ENCODE peak calls at places on chromosomes 6 and 20, in ten cellular contexts. One of them, this sample, is unnamed.
A peak's percentile ranks its signal among the peaks of the same experiment; 100 is the strongest.

GRCh38 chr20:3771552-3772058 is 4.1 kb upstream of the ADISSP start:
- DNase-seq in HT1080: no peak
- DNase-seq in activated T-helper 1 cell treated with anti-CD3 and anti-CD28 coated beads, Interleukin-12 subunit alpha, Interleukin-12 subunit beta, Interleukin-2, Interleukin-4 antibody, amounts not matched to agents 30 ng/mL and 10 ng/mL and 1 ng/mL, durations not matched to agents 14 hours and 24 hours and 36 hours: no peak
- DNase-seq in GM12865: no peak
- DNase-seq in AG09309: no peak
- DNase-seq in mucosa of descending colon: no peak
- DNase-seq in cardiac fibroblast: no peak
- DNase-seq in stimulated activated CD4-positive, alpha-beta T cell treated with anti-CD3 and anti-CD28 coated beads, Interleukin-12 subunit alpha, Interleukin-12 subunit beta, amount 100 ng/mL, for 4 hours: no peak
- DNase-seq in foreskin fibroblast: no peak
- DNase-seq in cardiac muscle cell: no peak
- DNase-seq in this sample: no peak

GRCh38 chr20:19934792-19935491 is 82.2 kb upstream of the NAA20 start:
- DNase-seq in HT1080: no peak
- DNase-seq in activated T-helper 1 cell treated with anti-CD3 and anti-CD28 coated beads, Interleukin-12 subunit alpha, Interleukin-12 subunit beta, Interleukin-2, Interleukin-4 antibody, amounts not matched to agents 30 ng/mL and 10 ng/mL and 1 ng/mL, durations not matched to agents 14 hours and 24 hours and 36 hours: no peak
- DNase-seq in GM12865: peak; percentile 22
- DNase-seq in AG09309: no peak
- DNase-seq in mucosa of descending colon: peak; percentile 66
- DNase-seq in cardiac fibroblast: no peak
- DNase-seq in stimulated activated CD4-positive, alpha-beta T cell treated with anti-CD3 and anti-CD28 coated beads, Interleukin-12 subunit alpha, Interleukin-12 subunit beta, amount 100 ng/mL, for 4 hours: no peak
- DNase-seq in foreskin fibroblast: no peak
- DNase-seq in cardiac muscle cell: no peak
- DNase-seq in this sample: peak; percentile 75

GRCh38 chr6:127518212-127518709 is 874 bp downstream of the MTCL3 start:
- DNase-seq in HT1080: no peak
- DNase-seq in activated T-helper 1 cell treated with anti-CD3 and anti-CD28 coated beads, Interleukin-12 subunit alpha, Interleukin-12 subunit beta, Interleukin-2, Interleukin-4 antibody, amounts not matched to agents 30 ng/mL and 10 ng/mL and 1 ng/mL, durations not matched to agents 14 hours and 24 hours and 36 hours: no peak
- DNase-seq in GM12865: no peak
- DNase-seq in AG09309: no peak
- DNase-seq in mucosa of descending colon: no peak
- DNase-seq in cardiac fibroblast: no peak
- DNase-seq in stimulated activated CD4-positive, alpha-beta T cell treated with anti-CD3 and anti-CD28 coated beads, Interleukin-12 subunit alpha, Interleukin-12 subunit beta, amount 100 ng/mL, for 4 hours: no peak
- DNase-seq in foreskin fibroblast: no peak
- DNase-seq in cardiac muscle cell: no peak
- DNase-seq in this sample: no peak

GRCh38 chr6:122809001-122809400 is 19.9 kb downstream of the SMPDL3A start:
- DNase-seq in HT1080: no peak
- DNase-seq in activated T-helper 1 cell treated with anti-CD3 and anti-CD28 coated beads, Interleukin-12 subunit alpha, Interleukin-12 subunit beta, Interleukin-2, Interleukin-4 antibody, amounts not matched to agents 30 ng/mL and 10 ng/mL and 1 ng/mL, durations not matched to agents 14 hours and 24 hours and 36 hours: no peak
- DNase-seq in GM12865: no peak
- DNase-seq in AG09309: no peak
- DNase-seq in mucosa of descending colon: no peak
- DNase-seq in cardiac fibroblast: no peak
- DNase-seq in stimulated activated CD4-positive, alpha-beta T cell treated with anti-CD3 and anti-CD28 coated beads, Interleukin-12 subunit alpha, Interleukin-12 subunit beta, amount 100 ng/mL, for 4 hours: no peak
- DNase-seq in foreskin fibroblast: no peak
- DNase-seq in cardiac muscle cell: no peak
- DNase-seq in this sample: no peak

GRCh38 chr6:122372647-122373046 is 26.8 kb upstream of the HSF2 start:
- DNase-seq in HT1080: no peak
- DNase-seq in activated T-helper 1 cell treated with anti-CD3 and anti-CD28 coated beads, Interleukin-12 subunit alpha, Interleukin-12 subunit beta, Interleukin-2, Interleukin-4 antibody, amounts not matched to agents 30 ng/mL and 10 ng/mL and 1 ng/mL, durations not matched to agents 14 hours and 24 hours and 36 hours: no peak
- DNase-seq in GM12865: no peak
- DNase-seq in AG09309: no peak
- DNase-seq in mucosa of descending colon: no peak
- DNase-seq in cardiac fibroblast: peak; percentile 18
- DNase-seq in stimulated activated CD4-positive, alpha-beta T cell treated with anti-CD3 and anti-CD28 coated beads, Interleukin-12 subunit alpha, Interleukin-12 subunit beta, amount 100 ng/mL, for 4 hours: no peak
- DNase-seq in foreskin fibroblast: peak; percentile 22
- DNase-seq in cardiac muscle cell: peak; percentile 7
- DNase-seq in this sample: no peak

GRCh38 chr20:14790771-14791517 is 453.5 kb upstream of the FLRT3 start:
- DNase-seq in HT1080: no peak
- DNase-seq in activated T-helper 1 cell treated with anti-CD3 and anti-CD28 coated beads, Interleukin-12 subunit alpha, Interleukin-12 subunit beta, Interleukin-2, Interleukin-4 antibody, amounts not matched to agents 30 ng/mL and 10 ng/mL and 1 ng/mL, durations not matched to agents 14 hours and 24 hours and 36 hours: no peak
- DNase-seq in GM12865: peak; percentile 11
- DNase-seq in AG09309: no peak
- DNase-seq in mucosa of descending colon: no peak
- DNase-seq in cardiac fibroblast: no peak
- DNase-seq in stimulated activated CD4-positive, alpha-beta T cell treated with anti-CD3 and anti-CD28 coated beads, Interleukin-12 subunit alpha, Interleukin-12 subunit beta, amount 100 ng/mL, for 4 hours: no peak
- DNase-seq in foreskin fibroblast: peak; percentile 59
- DNase-seq in cardiac muscle cell: no peak
- DNase-seq in this sample: no peak

GRCh38 chr6:3849681-3850450 is 693 bp downstream of the FAM50B start:
- DNase-seq in HT1080: no peak
- DNase-seq in activated T-helper 1 cell treated with anti-CD3 and anti-CD28 coated beads, Interleukin-12 subunit alpha, Interleukin-12 subunit beta, Interleukin-2, Interleukin-4 antibody, amounts not matched to agents 30 ng/mL and 10 ng/mL and 1 ng/mL, durations not matched to agents 14 hours and 24 hours and 36 hours: no peak
- DNase-seq in GM12865: peak; percentile 5
- DNase-seq in AG09309: no peak
- DNase-seq in mucosa of descending colon: peak; percentile 65
- DNase-seq in cardiac fibroblast: no peak
- DNase-seq in stimulated activated CD4-positive, alpha-beta T cell treated with anti-CD3 and anti-CD28 coated beads, Interleukin-12 subunit alpha, Interleukin-12 subunit beta, amount 100 ng/mL, for 4 hours: peak; percentile 10
- DNase-seq in foreskin fibroblast: peak; percentile 30
- DNase-seq in cardiac muscle cell: peak; percentile 37
- DNase-seq in this sample: peak; percentile 75

GRCh38 chr20:43681991-43682410 is 15.1 kb downstream of the MYBL2 start:
- DNase-seq in HT1080: no peak
- DNase-seq in activated T-helper 1 cell treated with anti-CD3 and anti-CD28 coated beads, Interleukin-12 subunit alpha, Interleukin-12 subunit beta, Interleukin-2, Interleukin-4 antibody, amounts not matched to agents 30 ng/mL and 10 ng/mL and 1 ng/mL, durations not matched to agents 14 hours and 24 hours and 36 hours: no peak
- DNase-seq in GM12865: peak; percentile 97
- DNase-seq in AG09309: no peak
- DNase-seq in mucosa of descending colon: peak; percentile 75
- DNase-seq in cardiac fibroblast: no peak
- DNase-seq in stimulated activated CD4-positive, alpha-beta T cell treated with anti-CD3 and anti-CD28 coated beads, Interleukin-12 subunit alpha, Interleukin-12 subunit beta, amount 100 ng/mL, for 4 hours: no peak
- DNase-seq in foreskin fibroblast: no peak
- DNase-seq in cardiac muscle cell: no peak
- DNase-seq in this sample: no peak

This sample was measured in upper lobe of right lung.